ENCODE peak calls at places on chromosomes 1 and 21, in six cellular contexts. H is colonic mucosa, G is cardiac muscle cell, C is HL-60, B is HCT116, O is heart right ventricle. I is an unnamed sample.

GRCh38 chr1:178267646-178268094 is 173.8 kb downstream of the RASAL2 start:
- DNase-seq in H (no peak), G (no peak), C (no peak), B (peak), O (no peak), I (no peak)

GRCh38 chr1:29687601-29688244 is 451.4 kb downstream of the PTPRU start:
- DNase-seq in H (no peak), G (no peak), C (no peak), B (no peak), O (no peak), I (no peak)

GRCh38 chr1:51044199-51044598 is 57.8 kb upstream of the C1orf185 start:
- DNase-seq in H (no peak), G (no peak), C (no peak), B (no peak), O (no peak), I (no peak)

GRCh38 chr1:30286241-30286983 is 437.0 kb downstream of the MATN1 start:
- DNase-seq in H (peak), G (no peak), C (no peak), B (no peak), O (no peak), I (no peak)

GRCh38 chr1:32241011-32241763 is 5.8 kb upstream of the FAM167B start:
- DNase-seq in H (peak), G (peak), C (no peak), B (no peak), O (peak), I (peak)

GRCh38 chr1:53442297-53442696 is 16.9 kb upstream of the DMRTB1 start:
- DNase-seq in H (no peak), G (no peak), C (no peak), B (no peak), O (no peak), I (no peak)

GRCh38 chr1:76048194-76048593 is 26.4 kb upstream of the ST6GALNAC3 start:
- DNase-seq in H (no peak), G (no peak), C (no peak), B (no peak), O (no peak), I (no peak)

GRCh38 chr1:165010418-165011055 is 346.0 kb downstream of the LMX1A start:
- DNase-seq in H (no peak), G (no peak), C (no peak), B (no peak), O (no peak), I (peak)

GRCh38 chr1:170461362-170461761 is 70.6 kb upstream of the GORAB start:
- DNase-seq in H (no peak), G (no peak), C (no peak), B (no peak), O (no peak), I (no peak)

GRCh38 chr1:86849756-86850155 is 64.2 kb downstream of the SELENOF start:
- DNase-seq in H (no peak), G (no peak), C (no peak), B (no peak), O (no peak), I (no peak)

GRCh38 chr1:161206411-161207140 is 4.4 kb downstream of the NDUFS2 start:
- DNase-seq in H (no peak), G (no peak), C (no peak), B (no peak), O (no peak), I (no peak)

GRCh38 chr1:224211262-224211962 is 28.4 kb downstream of the DEGS1 start:
- DNase-seq in H (peak), G (peak), C (no peak), B (no peak), O (no peak), I (no peak)

GRCh38 chr1:159911668-159912067 is 11.7 kb upstream of the CFAP45 start:
- DNase-seq in H (no peak), G (no peak), C (no peak), B (no peak), O (no peak), I (no peak)

GRCh38 chr1:37509181-37509580 is 5.4 kb downstream of the MEAF6 start:
- DNase-seq in H (no peak), G (no peak), C (no peak), B (no peak), O (no peak), I (no peak)

GRCh38 chr1:76901158-76901767 is 34.0 kb downstream of the ST6GALNAC5 start:
- DNase-seq in H (no peak), G (peak), C (peak), B (peak), O (no peak), I (no peak)

GRCh38 chr1:174743654-174744561 is 255.8 kb upstream of the CACYBP start:
- DNase-seq in H (no peak), G (peak), C (peak), B (peak), O (no peak), I (no peak)

GRCh38 chr21:42655797-42656770 is 2.7 kb downstream of the PDE9A start:
- DNase-seq in H (peak), G (no peak), C (no peak), B (no peak), O (no peak), I (no peak)

GRCh38 chr1:113456967-113457366 is 66.7 kb downstream of the MAGI3 start:
- DNase-seq in H (no peak), G (no peak), C (no peak), B (peak), O (no peak), I (no peak)

GRCh38 chr1:201637282-201638076 is 98.6 kb downstream of the NAV1 start:
- DNase-seq in H (no peak), G (no peak), C (no peak), B (no peak), O (no peak), I (peak)

GRCh38 chr1:156839426-156840109 is 19.3 kb downstream of the INSRR start:
- DNase-seq in H (no peak), G (no peak), C (no peak), B (no peak), O (no peak), I (no peak)

GRCh38 chr1:7127322-7128050 is 342.2 kb downstream of the CAMTA1 start:
- DNase-seq in H (no peak), G (peak), C (no peak), B (no peak), O (no peak), I (no peak)

GRCh38 chr1:203342192-203342940 is 8.6 kb downstream of the FMOD start:
- DNase-seq in H (peak), G (peak), C (no peak), B (peak), O (no peak), I (peak)

GRCh38 chr1:29211086-29212030 is 19.4 kb downstream of the MECR start:
- DNase-seq in H (no peak), G (no peak), C (no peak), B (no peak), O (no peak), I (no peak)

GRCh38 chr1:117093091-117093534 is 28.4 kb downstream of the TRIM45 start:
- DNase-seq in H (peak), G (peak), C (no peak), B (no peak), O (no peak), I (no peak)

GRCh38 chr1:64471218-64471719 is 1.3 kb downstream of the CACHD1 start:
- DNase-seq in H (peak), G (peak), C (no peak), B (no peak), O (peak), I (peak)

GRCh38 chr1:45272943-45273342 is 53.8 kb upstream of the HPDL start:
- DNase-seq in H (no peak), G (no peak), C (no peak), B (no peak), O (no peak), I (no peak)

GRCh38 chr1:172343246-172344099 is 77.0 kb upstream of the C1orf105 start:
- DNase-seq in H (no peak), G (no peak), C (no peak), B (no peak), O (no peak), I (no peak)

GRCh38 chr21:31161157-31161556 is 122.9 kb upstream of the KRTAP19-8 start:
- DNase-seq in H (no peak), G (peak), C (no peak), B (no peak), O (no peak), I (no peak)

GRCh38 chr1:226779536-226779935 is 40.5 kb upstream of the ITPKB start:
- DNase-seq in H (peak), G (no peak), C (no peak), B (no peak), O (no peak), I (no peak)

GRCh38 chr1:105865546-105865945 is 1190.9 kb upstream of the PRMT6 start:
- DNase-seq in H (no peak), G (no peak), C (no peak), B (no peak), O (no peak), I (no peak)

GRCh38 chr1:190436615-190437014 is 41.0 kb downstream of the BRINP3 start:
- DNase-seq in H (no peak), G (no peak), C (no peak), B (peak), O (no peak), I (no peak)

GRCh38 chr1:163202833-163203451 is at the start of gene RGS5:
- DNase-seq in H (no peak), G (peak), C (no peak), B (no peak), O (peak), I (no peak)

GRCh38 chr1:177163844-177164379 is 600 bp downstream of the ASTN1 start:
- DNase-seq in H (no peak), G (no peak), C (no peak), B (no peak), O (no peak), I (peak)

GRCh38 chr1:39654291-39654690 is 14.8 kb upstream of the HEYL start:
- DNase-seq in H (no peak), G (no peak), C (no peak), B (no peak), O (no peak), I (no peak)

GRCh38 chr1:1677718-1678580 is 14.6 kb downstream of the SLC35E2B start:
- DNase-seq in H (peak), G (no peak), C (no peak), B (no peak), O (peak), I (no peak)

GRCh38 chr1:1680912-1681273 is 11.7 kb downstream of the SLC35E2B start:
- DNase-seq in H (peak), G (no peak), C (no peak), B (no peak), O (peak), I (peak)

GRCh38 chr1:1683104-1683905 is 9.3 kb downstream of the SLC35E2B start:
- DNase-seq in H (no peak), G (no peak), C (no peak), B (no peak), O (no peak), I (no peak)

GRCh38 chr1:1680031-1680911 is 12.3 kb downstream of the SLC35E2B start:
- DNase-seq in H (no peak), G (no peak), C (no peak), B (no peak), O (peak), I (peak)

DNA sequence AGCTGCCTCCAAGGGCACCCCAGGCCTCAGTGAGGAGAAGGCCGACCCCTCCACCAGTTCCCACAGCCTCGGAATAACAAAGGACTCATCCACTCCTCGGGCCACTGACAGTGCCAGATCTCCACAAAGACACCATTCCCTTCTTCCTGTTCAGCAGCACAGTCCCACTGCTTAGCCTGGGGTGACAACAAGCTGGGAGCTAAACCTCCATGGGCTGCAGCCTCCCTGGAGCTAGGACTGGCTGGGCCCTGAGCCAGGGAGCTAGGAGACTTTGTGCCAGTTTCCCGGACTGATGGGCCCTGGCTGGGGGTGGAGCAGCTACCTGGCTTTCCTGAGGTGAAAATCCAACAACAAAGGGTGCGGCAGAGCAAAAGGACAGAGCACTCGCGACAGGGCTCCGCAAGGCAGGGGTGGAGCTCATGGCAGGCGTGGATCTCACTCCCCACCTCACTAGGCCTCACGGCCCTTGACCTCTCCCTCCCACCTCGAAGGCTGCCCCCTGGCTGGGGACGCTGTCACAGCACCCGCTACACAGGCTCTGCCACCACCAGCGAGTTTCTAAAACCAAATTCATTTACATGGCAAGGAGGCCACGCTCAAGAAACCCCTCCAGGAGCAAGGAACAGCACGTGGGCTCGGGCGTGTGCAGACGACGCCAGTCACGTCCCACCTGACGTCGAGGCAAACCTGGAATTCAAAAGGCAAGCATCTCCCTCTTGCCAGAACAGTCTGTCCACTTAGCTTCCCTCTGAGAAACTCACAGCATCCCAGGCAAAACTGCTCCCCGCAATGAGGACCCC is 13.8 kb downstream of the SLC35E2B start:
- DNase-seq in H (peak), G (peak), C (peak), B (no peak), O (peak), I (no peak)
- H3K27ac ChIP-seq in H (peak), G (peak), C (peak), B (peak), O (peak), I (peak)

GRCh38 chr21:18840239-18840638 is 436.7 kb upstream of the TMPRSS15 start:
- DNase-seq in H (no peak), G (no peak), C (no peak), B (peak), O (no peak), I (no peak)
- TF ChIP-seq CTCF in H (peak), G (no peak), C (no peak), B (no peak), O (no peak), I (no peak)

GRCh38 chr1:26277719-26278118 is 2.2 kb upstream of the SH3BGRL3 start:
- DNase-seq in H (no peak), G (no peak), C (no peak), B (no peak), O (no peak), I (no peak)
- H3K27ac ChIP-seq in H (peak), G (no peak), C (peak), B (peak), O (peak), I (peak)

DNA sequence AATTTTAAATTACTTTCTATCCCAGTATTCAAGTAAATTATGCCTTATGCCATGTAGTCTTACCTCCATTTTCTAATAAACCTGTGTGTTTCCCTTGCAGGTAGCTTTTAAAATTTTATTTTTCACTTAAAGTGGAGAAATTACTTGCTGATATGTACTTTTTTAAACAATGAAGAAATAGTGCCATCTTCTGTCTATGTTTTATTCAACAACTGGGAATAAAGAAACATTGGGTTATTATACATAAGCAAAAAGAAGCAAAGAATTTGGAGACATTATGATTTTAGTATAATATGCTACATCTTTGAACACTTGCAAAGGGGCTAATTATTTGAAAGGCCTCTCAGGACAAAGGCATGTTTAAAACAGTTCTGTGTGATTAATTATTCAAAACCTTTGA is 1912.9 kb downstream of the MRPL39 start:
- DNase-seq in H (no peak), G (no peak), C (no peak), B (no peak), O (no peak), I (no peak)
- TF ChIP-seq CTCF in H (no peak), G (no peak), C (no peak), B (no peak), O (peak), I (peak)

I was measured in left ventricle myocardium inferior.